ENCODE peak calls at places on chromosomes 1 and 21, in six cellular contexts. L is neuronal stem cell, O is IMR-90, K is mesendoderm, Z is mesenchymal stem cell, Y is H1. S is an unnamed sample.

GRCh38 chr1:54716299-54717047 is 812 bp downstream of the TTC4 start:
- DNase-seq in L (no peak), Y (no peak), O (peak; percentile 81), Z (no peak), K (no peak), S (no peak)

GRCh38 chr1:246815693-246816270 is 91.6 kb downstream of the SCCPDH start:
- DNase-seq in Y (no peak), L (no peak), O (no peak), Z (no peak), K (no peak), S (no peak)

GRCh38 chr1:97145321-97145956 is 423.9 kb downstream of the PTBP2 start:
- DNase-seq in K (no peak), Z (no peak), Y (no peak), O (peak; percentile 46), L (peak; percentile 58), S (no peak)

GRCh38 chr1:23556661-23557470 is 2.4 kb downstream of the ID3 start:
- DNase-seq in O (peak; percentile 86), K (peak; percentile 83), Z (peak; percentile 84), Y (no peak), L (no peak), S (peak; percentile 85)

GRCh38 chr1:159509440-159510222 is 26.2 kb downstream of the OR10J5 start:
- DNase-seq in Y (no peak), O (no peak), K (no peak), L (no peak), Z (no peak), S (no peak)

GRCh38 chr1:209398330-209398991 is 185.1 kb upstream of the CAMK1G start:
- DNase-seq in Z (peak; percentile 66), L (no peak), K (peak; percentile 94), O (peak; percentile 88), Y (no peak), S (peak; percentile 89)

GRCh38 chr1:201511925-201512539 is 5.1 kb upstream of the CSRP1 start:
- DNase-seq in K (peak; percentile 91), Y (no peak), Z (peak; percentile 60), O (no peak), L (no peak), S (no peak)

GRCh38 chr21:42395910-42396625 is at the start of gene TMPRSS3:
- DNase-seq in Z (no peak), K (peak; percentile 22), L (no peak), Y (no peak), O (no peak), S (peak; percentile 66)

DNA sequence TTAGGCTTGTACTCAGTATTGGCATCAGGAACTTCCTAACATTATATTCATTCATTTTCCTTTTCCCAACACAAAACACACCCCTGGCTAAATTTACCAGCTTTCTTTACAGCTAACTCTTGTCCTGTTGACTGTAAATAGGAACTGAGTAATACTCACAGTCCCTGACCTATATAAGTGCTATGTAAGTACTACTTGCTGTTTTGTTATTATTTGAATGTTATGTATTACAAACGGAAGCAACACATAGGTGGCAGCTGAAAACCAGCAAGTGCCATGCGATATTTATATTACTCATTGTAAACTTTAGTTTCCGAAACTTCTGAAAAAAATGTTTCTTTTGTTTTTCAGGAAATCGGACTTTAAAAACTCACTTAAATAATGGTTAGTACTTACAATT is 21.5 kb downstream of the PTGER3 start:
- DNase-seq in Y (no peak), L (no peak), Z (no peak), O (no peak), K (no peak), S (no peak)
- H3K4me3 ChIP-seq in Y (no peak overlapping the region), L (no peak overlapping the region), Z (no peak overlapping the region), O (no peak overlapping the region), K (no peak overlapping the region), S (no peak overlapping the region)

GRCh38 chr1:28416509-28417194 is 47.1 kb downstream of the PHACTR4 start:
- DNase-seq in Z (peak; percentile 62), Y (no peak), L (no peak), O (no peak), K (no peak), S (no peak)

GRCh38 chr1:28417441-28418277 is 48.1 kb downstream of the PHACTR4 start:
- DNase-seq in Y (no peak), O (peak; percentile 65), K (no peak), L (no peak), Z (peak; percentile 81), S (no peak)

GRCh38 chr1:28418278-28418637 is 48.7 kb downstream of the PHACTR4 start:
- DNase-seq in K (no peak), O (no peak), Y (no peak), L (no peak), Z (no peak), S (no peak)

GRCh38 chr1:28412731-28413130 is 43.2 kb downstream of the PHACTR4 start:
- DNase-seq in O (no peak), K (peak; percentile 22), L (no peak), Y (no peak), Z (no peak), S (no peak)

DNA sequence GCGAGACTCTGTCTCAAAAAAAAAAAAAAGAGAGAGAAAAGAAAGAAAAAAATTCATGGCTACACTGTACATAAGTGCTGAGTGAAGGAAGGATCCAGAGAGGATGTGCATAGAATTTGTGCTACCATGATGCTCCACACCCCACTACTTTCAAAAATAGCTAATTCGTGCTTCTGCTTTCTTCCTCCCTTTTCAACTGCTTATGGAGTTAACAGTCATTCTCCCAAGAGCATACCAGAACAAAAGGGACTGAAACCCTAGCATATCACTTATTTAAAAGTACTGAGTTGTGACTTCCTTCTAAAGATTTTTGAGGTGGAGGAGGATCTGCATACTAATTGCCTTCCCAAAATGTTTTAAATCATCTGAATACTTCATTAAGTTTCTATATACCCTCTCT is 45.7 kb downstream of the PHACTR4 start:
- DNase-seq in Z (no peak), L (no peak), O (no peak), K (no peak), Y (no peak), S (no peak)
- H3K27ac ChIP-seq in Z (no peak overlapping the region), L (no peak overlapping the region), O (no peak overlapping the region), K (no peak overlapping the region), Y (no peak overlapping the region), S (no peak overlapping the region)

GRCh38 chr1:156598731-156599432 is 2.4 kb downstream of the GPATCH4 start:
- DNase-seq in O (no peak), Y (no peak), K (no peak), L (no peak), Z (no peak), S (no peak)

GRCh38 chr1:156601122-156601830 is at the start of gene GPATCH4:
- DNase-seq in O (peak; percentile 92), L (peak; percentile 73), Z (peak; percentile 93), Y (peak; percentile 86), K (peak; percentile 97), S (peak; percentile 69)

GRCh38 chr1:156598125-156598524 is 3.2 kb downstream of the GPATCH4 start:
- DNase-seq in K (no peak), Y (no peak), O (no peak), L (no peak), Z (no peak), S (no peak)

GRCh38 chr1:156600733-156601121 is 552 bp downstream of the GPATCH4 start:
- DNase-seq in K (no peak), Y (no peak), L (no peak), Z (no peak), O (no peak), S (no peak)

GRCh38 chr1:156599811-156600210 is 1.5 kb downstream of the GPATCH4 start:
- DNase-seq in O (no peak), Z (peak; percentile 50), Y (no peak), L (no peak), K (no peak), S (peak; percentile 14)
- H2BK5ac ChIP-seq in O (no peak overlapping the region), Z (no peak overlapping the region), Y (no peak overlapping the region), L (no peak overlapping the region), K (no peak overlapping the region), S (no peak overlapping the region)

GRCh38 chr1:7769673-7770412 is 1.3 kb upstream of the VAMP3 start:
- DNase-seq in K (no peak), O (no peak), Z (no peak), Y (no peak), L (no peak), S (no peak)

GRCh38 chr1:7768583-7768982 is 2.5 kb upstream of the VAMP3 start:
- DNase-seq in Y (no peak), O (no peak), Z (no peak), L (no peak), K (no peak), S (no peak)

GRCh38 chr1:7771673-7772299 is 690 bp downstream of the VAMP3 start:
- DNase-seq in O (no peak), Y (no peak), K (no peak), Z (peak; percentile 51), L (no peak), S (no peak)

GRCh38 chr1:7770939-7771672 is at the start of gene VAMP3:
- DNase-seq in Z (peak; percentile 84), Y (peak; percentile 97), K (peak; percentile 89), L (peak; percentile 81), O (peak; percentile 67), S (peak; percentile 69)

DNA sequence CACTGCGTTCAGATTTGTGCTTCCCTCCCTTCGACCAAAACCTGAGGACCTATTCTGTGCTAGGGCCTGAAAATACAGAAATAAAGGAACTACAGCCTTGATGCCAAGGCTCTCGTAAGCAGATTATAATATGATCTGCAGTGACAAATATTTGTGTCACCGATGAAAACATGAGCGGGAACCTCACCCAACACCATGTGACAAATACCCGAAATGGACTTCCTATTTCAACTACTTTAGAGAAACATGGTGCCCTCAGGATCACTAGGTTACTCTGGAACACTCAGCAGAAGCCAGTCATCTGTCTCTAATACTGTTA is 517 bp upstream of the VAMP3 start:
- DNase-seq in L (no peak), O (no peak), Y (no peak), Z (no peak), K (no peak), S (peak; percentile 29)
- H3K4me3 ChIP-seq in L (peak overlapping the region; percentile 94), O (peak overlapping the region; percentile 97), Y (peak overlapping the region; percentile 83), Z (peak overlapping the region; percentile 87), K (peak overlapping the region; percentile 41), S (peak overlapping the region; percentile 96)

GRCh38 chr1:41590331-41590730 is 105.8 kb upstream of the EDN2 start:
- DNase-seq in K (no peak), O (no peak), Z (no peak), L (no peak), Y (no peak), S (no peak)
- H3K27ac ChIP-seq in K (no peak overlapping the region), O (no peak overlapping the region), Z (no peak overlapping the region), L (no peak overlapping the region), Y (no peak overlapping the region), S (no peak overlapping the region)

GRCh38 chr1:109548321-109549267 is at the start of gene GNAI3:
- DNase-seq in K (peak; percentile 98), O (peak; percentile 96), Z (peak; percentile 98), Y (peak; percentile 95), L (peak; percentile 85), S (peak; percentile 95)
- H2BK5ac ChIP-seq in K (peak within 1 kb of the TSS; percentile 92), O (peak within 1 kb of the TSS; percentile 92), Z (peak within 1 kb of the TSS; percentile 78), Y (peak within 1 kb of the TSS; percentile 85), L (no peak within 1 kb of the TSS), S (peak within 1 kb of the TSS; percentile 47)

DNA sequence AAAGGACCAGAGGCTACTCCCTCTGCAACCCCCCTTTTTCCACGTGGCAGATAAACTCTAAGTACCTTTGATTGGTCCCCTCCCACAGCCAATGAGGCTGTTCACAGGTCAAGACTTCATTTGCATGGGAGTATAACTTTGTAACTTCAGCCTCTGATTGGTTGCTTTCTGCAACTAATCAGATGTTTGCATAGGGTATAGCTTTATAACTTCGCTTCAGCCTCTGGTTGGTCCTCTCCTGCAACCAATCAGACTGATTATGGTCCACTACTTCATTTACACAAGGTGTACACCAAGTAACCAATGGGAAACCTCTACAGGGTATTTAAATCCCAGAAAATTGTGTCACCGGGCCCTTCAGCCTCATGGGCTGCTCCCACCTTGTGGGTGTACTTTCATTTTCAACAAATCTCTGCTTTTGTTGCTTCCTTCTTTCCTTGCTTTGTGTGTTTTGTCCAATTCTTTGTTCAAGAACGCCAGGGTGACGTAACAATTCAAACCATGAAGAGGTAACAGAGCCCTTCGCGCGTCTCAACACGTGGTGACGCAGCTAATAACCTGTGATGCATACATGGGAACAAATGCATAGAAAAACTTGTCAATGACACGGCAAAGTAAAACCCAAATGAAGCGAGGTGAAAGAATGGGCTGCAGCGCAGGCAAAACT is 47.2 kb downstream of the VPS26C start:
- DNase-seq in Z (no peak), O (no peak), L (no peak), K (no peak), Y (no peak), S (no peak)
- H3K4me3 ChIP-seq in Z (peak overlapping the region; percentile 91), O (peak overlapping the region; percentile 59), L (no peak overlapping the region), K (no peak overlapping the region), Y (peak overlapping the region; percentile 41), S (no peak overlapping the region)